ENCODE peak calls at places on chromosomes 6 and 20, in five cellular contexts. K is heart left ventricle, O is small intestine, H is testis, T is body of pancreas. V is an unnamed sample.

GRCh38 chr6:40425192-40425919 is 161.8 kb downstream of the LRFN2 start:
- DNase-seq in T (no peak), O (no peak), H (no peak), K (peak; percentile 79), V (no peak)

GRCh38 chr6:52022675-52023074 is 64.7 kb downstream of the PKHD1 start:
- DNase-seq in H (no peak), K (no peak), O (no peak), T (no peak), V (no peak)

GRCh38 chr20:35283441-35284266 is 918 bp downstream of the EIF6 start:
- DNase-seq in K (no peak), O (peak; percentile 56), H (no peak), T (no peak), V (no peak)

GRCh38 chr6:113556775-113557174 is 300.4 kb upstream of the MARCKS start:
- DNase-seq in H (no peak), T (no peak), K (no peak), O (no peak), V (no peak)

GRCh38 chr20:22462975-22463914 is 121.1 kb downstream of the FOXA2 start:
- DNase-seq in K (no peak), O (no peak), T (no peak), H (no peak), V (no peak)

GRCh38 chr6:169972736-169973135 is 221.3 kb downstream of the ERMARD start:
- DNase-seq in O (no peak), K (no peak), H (no peak), T (no peak), V (no peak)

GRCh38 chr6:121965739-121966138 is 433.7 kb upstream of the HSF2 start:
- DNase-seq in K (peak; percentile 25), T (no peak), H (no peak), O (no peak), V (peak; percentile 27)

GRCh38 chr6:5562277-5562676 is 301.0 kb downstream of the FARS2 start:
- DNase-seq in H (no peak), O (no peak), K (no peak), T (no peak), V (no peak)

GRCh38 chr20:49207071-49207470 is 12.1 kb upstream of the DDX27 start:
- DNase-seq in O (no peak), T (no peak), H (peak; percentile 43), K (no peak), V (no peak)

GRCh38 chr6:146889303-146889702 is 290.5 kb downstream of the ADGB start:
- DNase-seq in H (no peak), O (no peak), T (no peak), K (no peak), V (no peak)

GRCh38 chr6:106431405-106431804 is 70.9 kb downstream of the CRYBG1 start:
- DNase-seq in T (no peak), O (no peak), H (no peak), K (no peak), V (no peak)

GRCh38 chr6:126546771-126547170 is 206.9 kb downstream of the CENPW start:
- DNase-seq in T (no peak), H (no peak), K (no peak), O (no peak), V (peak; percentile 15)

GRCh38 chr6:80457044-80457933 is 350.8 kb downstream of the BCKDHB start:
- DNase-seq in O (peak; percentile 72), K (peak; percentile 76), T (peak; percentile 47), H (peak; percentile 40), V (peak; percentile 96)

GRCh38 chr20:45848969-45849582 is 8.1 kb downstream of the ACOT8 start:
- DNase-seq in K (no peak), O (no peak), H (no peak), T (no peak), V (no peak)

GRCh38 chr6:70099732-70100131 is 203.2 kb downstream of the COL9A1 start:
- DNase-seq in O (no peak), K (no peak), H (no peak), T (no peak), V (no peak)

GRCh38 chr6:13278991-13279390 is 49.3 kb downstream of the TBC1D7 start:
- DNase-seq in H (no peak), O (no peak), T (no peak), K (no peak), V (peak; percentile 89)

GRCh38 chr20:48606117-48606840 is 221.5 kb downstream of the PREX1 start:
- DNase-seq in H (no peak), O (no peak), T (peak; percentile 2), K (no peak), V (no peak)

GRCh38 chr6:64591682-64592081 is 956.1 kb downstream of the PHF3 start:
- DNase-seq in T (no peak), H (no peak), O (no peak), K (no peak), V (no peak)

GRCh38 chr20:8389381-8390368 is 257.6 kb downstream of the PLCB1 start:
- DNase-seq in H (peak; percentile 36), T (no peak), O (peak; percentile 46), K (no peak), V (peak; percentile 69)

GRCh38 chr6:33958208-33958862 is 154.5 kb upstream of the MLN start:
- DNase-seq in K (no peak), T (no peak), H (peak; percentile 22), O (no peak), V (no peak)

GRCh38 chr20:62258499-62259293 is 20.4 kb downstream of the OSBPL2 start:
- DNase-seq in O (no peak), T (no peak), K (peak; percentile 56), H (no peak), V (peak; percentile 80)

GRCh38 chr6:92427408-92427905 is 991.9 kb downstream of the EPHA7 start:
- DNase-seq in O (no peak), T (no peak), H (no peak), K (no peak), V (no peak)

GRCh38 chr20:47356220-47356525 is 326 bp downstream of the ZMYND8 start:
- DNase-seq in O (no peak), H (no peak), K (no peak), T (no peak), V (no peak)

GRCh38 chr6:160282444-160282843 is 23.8 kb upstream of the SLC22A2 start:
- DNase-seq in H (no peak), K (no peak), O (no peak), T (no peak), V (no peak)

GRCh38 chr20:32019156-32019510 is 8.9 kb downstream of the CCM2L start:
- DNase-seq in T (peak; percentile 15), H (no peak), K (no peak), O (no peak), V (no peak)

GRCh38 chr20:32018269-32019155 is 8.3 kb downstream of the CCM2L start:
- DNase-seq in K (peak; percentile 64), H (peak; percentile 51), O (peak; percentile 55), T (peak; percentile 75), V (no peak)

GRCh38 chr20:32021091-32021490 is 10.9 kb downstream of the CCM2L start:
- DNase-seq in O (no peak), K (no peak), T (no peak), H (no peak), V (no peak)

GRCh38 chr20:32017711-32018251 is 7.5 kb downstream of the CCM2L start:
- DNase-seq in K (no peak), T (peak; percentile 76), H (no peak), O (peak; percentile 62), V (no peak)

DNA sequence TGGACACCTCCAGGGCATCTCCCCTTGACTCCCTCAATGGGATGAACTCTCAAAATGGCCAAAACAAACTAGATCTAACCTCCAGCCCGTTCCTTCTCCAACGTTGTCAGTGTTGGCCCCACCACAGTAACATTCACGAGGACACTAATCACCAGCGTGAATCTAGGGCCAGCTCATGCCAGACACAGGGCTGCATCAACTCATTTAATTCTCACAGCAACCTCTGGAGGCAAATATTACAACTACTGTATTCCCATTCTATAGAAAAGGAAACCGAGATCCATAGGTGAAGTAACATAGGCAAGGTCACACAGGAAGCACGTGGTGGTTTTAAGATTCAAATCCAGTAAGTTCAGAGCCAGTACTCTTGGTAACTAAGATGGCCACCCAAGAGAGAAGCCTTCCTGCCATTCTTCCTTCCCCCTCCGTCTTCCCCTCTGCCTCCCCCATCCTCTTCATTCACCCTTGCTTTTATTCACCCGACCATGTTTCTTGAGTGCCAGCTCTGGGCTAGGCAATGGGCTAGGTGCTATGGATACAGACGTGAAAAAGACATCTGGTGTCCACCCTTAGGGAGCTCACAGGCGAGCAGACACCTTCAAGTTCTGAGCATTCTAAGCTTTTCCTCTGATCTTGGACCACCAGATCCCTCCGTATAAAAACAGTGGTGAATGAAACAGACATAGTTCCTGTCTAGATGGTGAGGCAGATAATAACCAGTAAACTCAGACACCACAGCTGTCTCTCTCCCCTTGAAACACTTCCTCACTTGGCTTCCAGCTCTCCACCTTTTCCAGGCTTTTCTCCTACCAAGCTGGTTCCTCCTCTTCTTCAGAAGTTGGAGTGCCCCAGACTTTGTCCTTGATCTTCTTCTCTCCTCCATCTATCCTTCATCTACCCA is 9.6 kb downstream of the CCM2L start:
- DNase-seq in O (no peak), H (no peak), K (no peak), T (no peak), V (no peak)
- H3K4me3 ChIP-seq in O (no peak overlapping the region), H (no peak overlapping the region), K (no peak overlapping the region), T (no peak overlapping the region), V (no peak overlapping the region)

DNA sequence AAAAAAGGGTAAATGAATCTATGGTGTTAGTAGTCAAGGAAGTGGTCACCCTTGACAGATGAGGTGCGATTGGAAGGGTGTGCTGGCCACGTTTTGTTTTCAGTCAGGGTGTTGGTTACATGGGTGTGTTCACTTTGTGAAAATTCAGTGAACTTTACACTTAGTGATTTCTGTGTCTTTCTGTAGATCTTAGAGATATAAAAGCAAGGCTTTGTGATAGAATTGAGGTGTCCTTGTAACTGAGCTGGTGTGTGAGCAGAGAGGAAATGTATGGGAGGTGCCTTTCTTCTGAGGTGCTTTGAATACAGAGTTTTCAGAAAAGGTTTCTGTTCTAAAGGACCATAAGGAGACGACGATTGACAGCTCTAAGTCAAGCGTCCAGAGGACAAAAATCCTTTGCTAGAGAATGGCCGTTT is 90.5 kb downstream of the SAMD3 start:
- DNase-seq in T (no peak), K (no peak), O (peak; percentile 44), H (no peak), V (no peak)
- H3K4me3 ChIP-seq in T (no peak overlapping the region), K (no peak overlapping the region), O (no peak overlapping the region), H (no peak overlapping the region), V (no peak overlapping the region)

DNA sequence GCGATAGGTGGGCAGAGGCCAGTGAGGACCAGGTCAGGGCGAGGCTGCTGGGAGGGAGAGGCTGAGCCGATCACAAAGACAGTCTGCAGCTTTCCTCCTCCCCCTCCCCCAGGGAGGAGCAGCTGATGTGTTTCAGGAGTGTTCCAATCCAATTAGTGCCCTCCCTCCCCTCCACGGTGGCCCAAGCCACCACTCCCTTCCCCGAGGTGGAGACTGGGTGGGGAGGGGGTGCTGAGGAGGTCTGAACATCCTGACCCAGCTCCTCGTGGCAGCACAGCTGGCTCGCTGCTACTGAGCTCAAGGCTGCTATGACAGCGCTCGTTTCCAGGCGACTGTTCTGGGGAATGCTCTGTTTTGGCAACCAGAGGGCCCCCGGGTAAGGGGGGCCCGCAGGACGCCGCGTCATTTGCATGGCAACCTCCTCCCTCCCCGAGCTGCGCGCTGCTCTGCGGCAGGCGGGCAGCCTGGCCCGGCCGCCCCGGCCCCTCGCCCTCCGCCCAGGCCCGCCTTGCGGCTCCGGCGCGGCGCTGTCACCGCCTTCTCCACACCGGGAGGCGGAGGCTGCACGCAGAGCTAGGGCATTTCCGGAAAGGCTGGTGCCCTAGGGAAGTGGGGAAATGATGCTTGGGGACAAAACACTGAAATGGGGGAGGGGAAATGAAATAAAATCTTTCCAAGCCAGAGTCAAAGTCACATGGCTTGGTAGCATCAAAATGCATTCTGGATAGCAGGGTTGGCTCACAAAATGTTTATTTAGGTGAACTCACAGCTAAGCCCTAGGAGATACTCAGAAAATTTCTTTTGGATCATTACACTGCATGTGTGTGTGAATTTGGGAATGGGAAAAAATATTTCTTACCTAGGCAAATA is 67.4 kb upstream of the PIM1 start:
- DNase-seq in O (peak; percentile 77), H (peak; percentile 84), T (peak; percentile 88), K (peak; percentile 94), V (peak; percentile 92)
- H3K4me3 ChIP-seq in O (no peak overlapping the region), H (peak overlapping the region; percentile 24), T (no peak overlapping the region), K (peak overlapping the region; percentile 2), V (peak overlapping the region; percentile 47)

GRCh38 chr20:12414446-12415274 is 497.0 kb downstream of the BTBD3 start:
- DNase-seq in T (no peak), H (no peak), K (no peak), O (no peak), V (no peak)
- H3K4me3 ChIP-seq in T (no peak overlapping the region), H (no peak overlapping the region), K (no peak overlapping the region), O (no peak overlapping the region), V (no peak overlapping the region)